ENCODE peak calls at places on chromosome 9, in five cellular contexts. Q is NCI-H187, B is lung microvascular endothelial cell, F is brain pericyte, N is endodermal cell. I is an unnamed sample.

GRCh38 chr9:2158111-2158610 is 143.0 kb downstream of the SMARCA2 start:
- DNase-seq in Q (peak), B (peak), F (peak), N (peak), I (peak)

GRCh38 chr9:81370650-81371049 is 318.7 kb downstream of the TLE1 start:
- DNase-seq in Q (peak), B (no peak), F (no peak), N (no peak), I (no peak)

GRCh38 chr9:19379697-19380046 is 364 bp downstream of the RPS6 start:
- DNase-seq in Q (no peak), B (peak), F (no peak), N (no peak), I (no peak)

GRCh38 chr9:74431467-74431866 is 65.7 kb upstream of the RORB start:
- DNase-seq in Q (no peak), B (no peak), F (no peak), N (no peak), I (no peak)

GRCh38 chr9:106799146-106799545 is 63.8 kb upstream of the ZNF462 start:
- DNase-seq in Q (no peak), B (peak), F (no peak), N (no peak), I (no peak)

GRCh38 chr9:100600511-100601079 is 22.7 kb downstream of the CAVIN4 start:
- DNase-seq in Q (peak), B (no peak), F (no peak), N (peak), I (no peak)

GRCh38 chr9:72984150-72984947 is 31.5 kb upstream of the ALDH1A1 start:
- DNase-seq in Q (no peak), B (no peak), F (no peak), N (no peak), I (peak)

GRCh38 chr9:72494051-72494450 is 27.4 kb upstream of the TMC1 start:
- DNase-seq in Q (no peak), B (no peak), F (no peak), N (no peak), I (no peak)

GRCh38 chr9:96317335-96317980 is 15.5 kb upstream of the HSD17B3 start:
- DNase-seq in Q (no peak), B (peak), F (peak), N (peak), I (peak)

GRCh38 chr9:277595-278330 is 63.1 kb downstream of the DOCK8 start:
- DNase-seq in Q (no peak), B (no peak), F (no peak), N (no peak), I (no peak)

GRCh38 chr9:112864413-112864812 is 26.3 kb downstream of the SLC46A2 start:
- DNase-seq in Q (no peak), B (no peak), F (no peak), N (no peak), I (no peak)

GRCh38 chr9:114051281-114051680 is 26.8 kb downstream of the AMBP start:
- DNase-seq in Q (no peak), B (no peak), F (no peak), N (peak), I (no peak)

GRCh38 chr9:13141629-13142028 is 137.9 kb downstream of the MPDZ start:
- DNase-seq in Q (no peak), B (no peak), F (no peak), N (no peak), I (no peak)

GRCh38 chr9:121359358-121360294 is 10.4 kb downstream of the STOM start:
- DNase-seq in Q (no peak), B (peak), F (no peak), N (no peak), I (no peak)

GRCh38 chr9:126117158-126117425 is 209.5 kb upstream of the MVB12B start:
- DNase-seq in Q (no peak), B (no peak), F (no peak), N (no peak), I (no peak)

GRCh38 chr9:9612270-9612669 is 1000.5 kb downstream of the PTPRD start:
- DNase-seq in Q (peak), B (peak), F (no peak), N (no peak), I (no peak)

GRCh38 chr9:127865645-127866464 is 11.4 kb upstream of the ENG start:
- DNase-seq in Q (no peak), B (no peak), F (no peak), N (no peak), I (no peak)

GRCh38 chr9:15018238-15018637 is 108.0 kb upstream of the FREM1 start:
- DNase-seq in Q (no peak), B (no peak), F (no peak), N (peak), I (no peak)

GRCh38 chr9:4750021-4750673 is 9.1 kb upstream of the AK3 start:
- DNase-seq in Q (no peak), B (peak), F (no peak), N (no peak), I (peak)

GRCh38 chr9:113682297-113682771 is 193.8 kb upstream of the ZNF618 start:
- DNase-seq in Q (peak), B (peak), F (peak), N (peak), I (peak)

GRCh38 chr9:131678499-131679111 is 61.3 kb downstream of the RAPGEF1 start:
- DNase-seq in Q (no peak), B (peak), F (peak), N (peak), I (peak)

GRCh38 chr9:26744362-26744965 is 148.1 kb downstream of the CAAP1 start:
- DNase-seq in Q (no peak), B (peak), F (no peak), N (no peak), I (peak)

GRCh38 chr9:81146684-81147337 is 542.5 kb downstream of the TLE1 start:
- DNase-seq in Q (no peak), B (no peak), F (no peak), N (no peak), I (no peak)

GRCh38 chr9:93675336-93676150 is 99.2 kb downstream of the PHF2 start:
- DNase-seq in Q (no peak), B (no peak), F (no peak), N (peak), I (no peak)

GRCh38 chr9:87883990-87884389 is 1.3 kb downstream of the SPATA31E1 start:
- DNase-seq in Q (no peak), B (no peak), F (no peak), N (peak), I (no peak)

GRCh38 chr9:2726620-2727335 is 9.5 kb downstream of the KCNV2 start:
- DNase-seq in Q (no peak), B (peak), F (no peak), N (no peak), I (no peak)

GRCh38 chr9:127444921-127445850 is 6.0 kb downstream of the RPL12 start:
- DNase-seq in Q (no peak), B (no peak), F (no peak), N (peak), I (no peak)

GRCh38 chr9:135729480-135729879 is 27.5 kb downstream of the KCNT1 start:
- DNase-seq in Q (no peak), B (no peak), F (no peak), N (no peak), I (no peak)

GRCh38 chr9:93326056-93326455 is 125.4 kb upstream of the FAM120A start:
- DNase-seq in Q (no peak), B (no peak), F (no peak), N (no peak), I (no peak)

GRCh38 chr9:101191723-101192122 is 163.2 kb downstream of the PLPPR1 start:
- DNase-seq in Q (no peak), B (no peak), F (no peak), N (no peak), I (no peak)

GRCh38 chr9:69330580-69330979 is 5.6 kb downstream of the ENTREP1 start:
- DNase-seq in Q (no peak), B (no peak), F (no peak), N (no peak), I (no peak)

GRCh38 chr9:98850851-98851729 is 43.6 kb downstream of the GALNT12 start:
- DNase-seq in Q (no peak), B (no peak), F (no peak), N (peak), I (no peak)

GRCh38 chr9:124869986-124870560 is 8.1 kb downstream of the ARPC5L start:
- DNase-seq in Q (no peak), B (peak), F (no peak), N (no peak), I (peak)

GRCh38 chr9:20216438-20216837 is 405.9 kb downstream of the MLLT3 start:
- DNase-seq in Q (no peak), B (no peak), F (no peak), N (no peak), I (no peak)

GRCh38 chr9:116951588-116952433 is 264.7 kb downstream of the TRIM32 start:
- DNase-seq in Q (no peak), B (no peak), F (no peak), N (no peak), I (no peak)

GRCh38 chr9:96149881-96150280 is 152.1 kb downstream of the HSD17B3 start:
- DNase-seq in Q (no peak), B (no peak), F (no peak), N (no peak), I (no peak)

GRCh38 chr9:115998661-115999060 is 154.9 kb upstream of the PAPPA start:
- DNase-seq in Q (no peak), B (no peak), F (no peak), N (no peak), I (peak)

I was measured in cardiac muscle cell.